ENCODE peak calls at places on chromosomes 7 and 10, in six cellular contexts. Z, B, A, F, W and R are unnamed samples.

GRCh38 chr10:88921194-88921593 is 31.4 kb downstream of the ACTA2 start:
- DNase-seq in Z (no peak), W (no peak), A (no peak), B (no peak), F (no peak), R (no peak)

GRCh38 chr10:89505606-89506005 is 29.8 kb downstream of the SLC16A12 start:
- DNase-seq in W (no peak), A (no peak), B (no peak), Z (no peak), F (no peak), R (no peak)

GRCh38 chr7:98294798-98295382 is 13.4 kb downstream of the BRI3 start:
- DNase-seq in Z (peak; percentile 47), A (peak; percentile 55), F (peak; percentile 91), B (peak; percentile 91), W (peak; percentile 62), R (peak; percentile 89)

GRCh38 chr10:35386594-35387174 is 50.4 kb downstream of the CCNY start:
- DNase-seq in A (no peak), F (peak; percentile 6), W (peak; percentile 37), B (no peak), Z (peak; percentile 37), R (no peak)

GRCh38 chr10:13707156-13707881 is 120.6 kb downstream of the PRPF18 start:
- DNase-seq in W (peak; percentile 90), Z (peak; percentile 95), F (peak; percentile 70), B (peak; percentile 73), A (peak; percentile 72), R (peak; percentile 86)

GRCh38 chr10:46235705-46236536 is 50.9 kb upstream of the ANTXRL start:
- DNase-seq in Z (no peak), A (no peak), W (no peak), F (no peak), B (peak; percentile 33), R (peak; percentile 10)

GRCh38 chr10:90845726-90846125 is 12.1 kb downstream of the HTR7 start:
- DNase-seq in F (no peak), W (no peak), Z (no peak), B (no peak), A (no peak), R (no peak)

GRCh38 chr7:44087914-44088838 is 5.8 kb upstream of the POLM start:
- DNase-seq in A (no peak), B (no peak), F (no peak), W (no peak), Z (peak; percentile 81), R (no peak)

GRCh38 chr10:132579027-132579859 is 41.7 kb downstream of the INPP5A start:
- DNase-seq in A (no peak), B (no peak), Z (no peak), W (no peak), F (no peak), R (no peak)

GRCh38 chr10:69475433-69475830 is 24.2 kb downstream of the TSPAN15 start:
- DNase-seq in W (peak; percentile 61), B (no peak), A (no peak), F (no peak), Z (no peak), R (no peak)

GRCh38 chr10:102644066-102644645 is at the start of gene TRIM8:
- DNase-seq in Z (no peak), A (no peak), B (peak; percentile 65), W (peak; percentile 46), F (peak; percentile 45), R (peak; percentile 53)

GRCh38 chr7:73577627-73578341 is 595 bp downstream of the TBL2 start:
- DNase-seq in Z (no peak), F (peak; percentile 44), A (no peak), B (no peak), W (peak; percentile 33), R (no peak)

GRCh38 chr7:84190016-84190705 is 4.4 kb downstream of the SEMA3A start:
- DNase-seq in W (peak; percentile 51), F (no peak), Z (peak; percentile 52), B (no peak), A (no peak), R (no peak)

GRCh38 chr7:51315393-51316261 is 982 bp downstream of the COBL start:
- DNase-seq in B (peak; percentile 77), A (peak; percentile 42), F (peak; percentile 83), Z (no peak), W (peak; percentile 11), R (peak; percentile 56)

GRCh38 chr10:127878474-127879055 is 14.2 kb downstream of the CLRN3 start:
- DNase-seq in F (no peak), A (no peak), Z (no peak), B (peak; percentile 1), W (no peak), R (no peak)

GRCh38 chr7:81301815-81302214 is 383.0 kb upstream of the SEMA3C start:
- DNase-seq in A (no peak), W (no peak), B (no peak), F (no peak), Z (no peak), R (no peak)

GRCh38 chr7:29138588-29138987 is 7.7 kb downstream of the CPVL start:
- DNase-seq in W (no peak), Z (no peak), B (no peak), F (no peak), A (no peak), R (no peak)

GRCh38 chr7:34762769-34763168 is 104.8 kb downstream of the NPSR1 start:
- DNase-seq in W (peak; percentile 16), F (peak; percentile 80), B (no peak), A (no peak), Z (peak; percentile 0), R (no peak)

GRCh38 chr10:11272915-11273389 is 255.3 kb downstream of the CELF2 start:
- DNase-seq in F (no peak), A (no peak), Z (no peak), W (no peak), B (no peak), R (no peak)

GRCh38 chr10:129415261-129416135 is 51.5 kb upstream of the MGMT start:
- DNase-seq in B (no peak), W (no peak), Z (no peak), A (no peak), F (peak; percentile 69), R (no peak)

GRCh38 chr7:102873470-102874165 is 39.2 kb upstream of the LRRC17 start:
- DNase-seq in F (no peak), A (no peak), B (no peak), W (no peak), Z (no peak), R (no peak)

GRCh38 chr7:120864146-120864920 is 6.4 kb upstream of the TSPAN12 start:
- DNase-seq in A (no peak), B (no peak), W (no peak), F (no peak), Z (no peak), R (no peak)

GRCh38 chr10:75910032-75910431 is 478.6 kb downstream of the LRMDA start:
- DNase-seq in W (peak; percentile 45), B (no peak), F (no peak), Z (peak; percentile 24), A (no peak), R (no peak)

GRCh38 chr10:31353574-31353973 is 34.6 kb downstream of the ZEB1 start:
- DNase-seq in F (peak; percentile 52), W (peak; percentile 56), B (no peak), A (no peak), Z (peak; percentile 76), R (no peak)

GRCh38 chr7:121447939-121448338 is 51.8 kb upstream of the FAM3C start:
- DNase-seq in Z (no peak), B (no peak), F (no peak), A (no peak), W (no peak), R (no peak)

GRCh38 chr7:152924826-152925411 is 165.4 kb downstream of the ACTR3B start:
- DNase-seq in F (no peak), B (peak; percentile 81), A (no peak), W (no peak), Z (no peak), R (peak; percentile 54)

GRCh38 chr10:123689880-123690279 is 23.7 kb downstream of the GPR26 start:
- DNase-seq in Z (no peak), B (no peak), A (no peak), F (no peak), W (no peak), R (no peak)

GRCh38 chr10:92692085-92692671 is 2.4 kb downstream of the HHEX start:
- DNase-seq in B (peak; percentile 80), Z (no peak), F (no peak), A (peak; percentile 53), W (no peak), R (peak; percentile 71)

GRCh38 chr10:43137701-43137970 is 609 bp upstream of the CSGALNACT2 start:
- DNase-seq in A (peak; percentile 36), F (peak; percentile 42), Z (peak; percentile 46), W (peak; percentile 70), B (peak; percentile 69), R (no peak)

GRCh38 chr10:24989867-24990266 is 26.1 kb downstream of the ENKUR start:
- DNase-seq in A (no peak), W (no peak), B (no peak), F (peak; percentile 10), Z (peak; percentile 23), R (no peak)
- H3K14ac ChIP-seq in A (no peak overlapping the region), W (no peak overlapping the region), B (no peak overlapping the region), F (no peak overlapping the region), Z (no peak overlapping the region), R (no peak overlapping the region)

GRCh38 chr7:67535590-67535989 is 539.0 kb downstream of the TYW1 start:
- DNase-seq in F (no peak), W (no peak), A (no peak), Z (no peak), B (no peak), R (no peak)
- H4K91ac ChIP-seq in F (no peak overlapping the region), W (no peak overlapping the region), A (no peak overlapping the region), Z (no peak overlapping the region), B (no peak overlapping the region), R (no peak overlapping the region)

GRCh38 chr7:2369139-2369538 is 14.5 kb downstream of the EIF3B start:
- DNase-seq in W (no peak), Z (no peak), A (no peak), B (no peak), F (no peak), R (no peak)

GRCh38 chr7:2372724-2373123 is 18.1 kb downstream of the EIF3B start:
- DNase-seq in Z (no peak), F (no peak), B (no peak), A (no peak), W (no peak), R (no peak)

GRCh38 chr7:2373124-2373556 is 18.5 kb downstream of the EIF3B start:
- DNase-seq in Z (no peak), F (no peak), A (no peak), W (no peak), B (no peak), R (no peak)

GRCh38 chr7:2373646-2374045 is 19.0 kb downstream of the EIF3B start:
- DNase-seq in W (no peak), B (no peak), F (no peak), Z (no peak), A (no peak), R (no peak)

DNA sequence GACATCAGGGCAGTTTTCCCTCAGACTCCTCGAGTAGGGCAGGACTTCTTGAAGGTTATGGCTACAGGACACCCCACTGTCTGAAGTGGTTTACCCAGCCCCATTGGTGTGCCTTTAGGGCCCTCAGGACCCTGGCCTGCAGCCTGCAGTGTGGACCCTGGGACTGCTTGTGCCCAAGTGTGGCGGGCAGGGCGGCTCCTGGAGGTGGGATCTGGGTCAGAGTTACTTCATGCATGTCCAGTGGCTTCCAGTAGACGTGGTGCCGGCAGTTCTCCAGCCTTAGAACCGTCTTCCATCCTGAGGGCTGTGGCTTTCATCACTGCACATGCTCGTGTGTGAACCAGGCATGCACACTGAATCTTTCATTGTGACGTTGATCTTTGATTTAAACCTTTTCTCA is 16.7 kb downstream of the EIF3B start:
- DNase-seq in B (no peak), A (no peak), W (no peak), F (no peak), Z (no peak), R (no peak)
- H3K14ac ChIP-seq in B (no peak overlapping the region), A (peak overlapping the region; percentile 8), W (no peak overlapping the region), F (no peak overlapping the region), Z (no peak overlapping the region), R (no peak overlapping the region)

GRCh38 chr10:65818990-65819389 is 1106.8 kb upstream of the LRRTM3 start:
- DNase-seq in W (no peak), Z (no peak), B (no peak), A (no peak), F (no peak), R (no peak)
- H4K91ac ChIP-seq in W (no peak overlapping the region), Z (no peak overlapping the region), B (no peak overlapping the region), A (no peak overlapping the region), F (no peak overlapping the region), R (no peak overlapping the region)